ENCODE peak calls at places on chromosomes 3 and 15, in four cellular contexts. R is stomach, P is heart right ventricle, L is BJ. Q is an unnamed sample.

GRCh38 chr3:12054245-12054644 is 50.1 kb downstream of the SYN2 start:
- DNase-seq in R (no peak), L (no peak), P (no peak), Q (no peak)

GRCh38 chr3:11198495-11198894 is 44.2 kb downstream of the HRH1 start:
- DNase-seq in R (no peak), L (no peak), P (no peak), Q (no peak)

GRCh38 chr3:139357899-139358298 is 14.1 kb downstream of the MRPS22 start:
- DNase-seq in L (no peak), R (no peak), P (no peak), Q (no peak)

GRCh38 chr3:12287727-12288465 is 974 bp upstream of the PPARG start:
- DNase-seq in L (no peak), P (peak; percentile 71), R (peak; percentile 63), Q (peak; percentile 57)

GRCh38 chr3:53938645-53939044 is 47.0 kb upstream of the SELENOK start:
- DNase-seq in R (peak; percentile 43), P (no peak), L (no peak), Q (peak; percentile 52)

GRCh38 chr3:108590443-108590842 is 921 bp downstream of the DZIP3 start:
- DNase-seq in L (no peak), R (no peak), P (no peak), Q (no peak)

GRCh38 chr15:34279341-34279740 is 54.5 kb downstream of the EMC4 start:
- DNase-seq in P (no peak), R (no peak), L (no peak), Q (no peak)

GRCh38 chr3:12508316-12508715 is 24.0 kb downstream of the TSEN2 start:
- DNase-seq in L (peak; percentile 92), P (no peak), R (no peak), Q (peak; percentile 32)

GRCh38 chr3:185715091-185715490 is 109.8 kb downstream of the IGF2BP2 start:
- DNase-seq in L (no peak), P (no peak), R (no peak), Q (no peak)

GRCh38 chr15:53437985-53438841 is 321.2 kb downstream of the WDR72 start:
- DNase-seq in P (no peak), R (no peak), L (no peak), Q (no peak)

GRCh38 chr3:183265157-183265642 is 12.1 kb downstream of the B3GNT5 start:
- DNase-seq in L (no peak), R (no peak), P (peak; percentile 21), Q (no peak)

GRCh38 chr3:134795776-134796312 is 784 bp downstream of the EPHB1 start:
- DNase-seq in P (no peak), L (no peak), R (no peak), Q (peak; percentile 49)

GRCh38 chr3:76859596-76859995 is 180.3 kb upstream of the ROBO2 start:
- DNase-seq in P (no peak), R (no peak), L (no peak), Q (no peak)

GRCh38 chr3:71450985-71451560 is 132.5 kb downstream of the FOXP1 start:
- DNase-seq in R (no peak), L (no peak), P (no peak), Q (no peak)

GRCh38 chr3:178835033-178835432 is 236.6 kb downstream of the ZMAT3 start:
- DNase-seq in L (no peak), R (no peak), P (no peak), Q (no peak)

GRCh38 chr3:127135241-127136023 is 57.5 kb upstream of the PRR23E start:
- DNase-seq in P (peak; percentile 52), L (no peak), R (no peak), Q (no peak)

GRCh38 chr3:170037463-170038433 is at the start of gene GPR160:
- DNase-seq in P (peak; percentile 76), L (no peak), R (peak; percentile 92), Q (peak; percentile 74)

GRCh38 chr3:125003369-125003853 is 52.4 kb downstream of the HEG1 start:
- DNase-seq in L (no peak), R (no peak), P (peak; percentile 35), Q (no peak)

GRCh38 chr3:114447950-114448479 is 154.2 kb downstream of the TIGIT start:
- DNase-seq in L (no peak), P (no peak), R (no peak), Q (no peak)

GRCh38 chr3:40714771-40715170 is 190.0 kb downstream of the ZNF621 start:
- DNase-seq in L (no peak), P (no peak), R (no peak), Q (no peak)

GRCh38 chr3:77139665-77140064 is 99.8 kb downstream of the ROBO2 start:
- DNase-seq in R (no peak), P (no peak), L (no peak), Q (no peak)

GRCh38 chr3:14170569-14171159 is 7.7 kb downstream of the XPC start:
- DNase-seq in P (no peak), R (no peak), L (peak; percentile 70), Q (no peak)

GRCh38 chr3:14172480-14172879 is 5.9 kb downstream of the XPC start:
- DNase-seq in L (no peak), P (no peak), R (no peak), Q (no peak)

GRCh38 chr3:14162178-14162577 is 16.2 kb downstream of the XPC start:
- DNase-seq in L (no peak), R (no peak), P (no peak), Q (no peak)

GRCh38 chr3:14169871-14170270 is 8.5 kb downstream of the XPC start:
- DNase-seq in R (no peak), L (no peak), P (no peak), Q (no peak)

DNA sequence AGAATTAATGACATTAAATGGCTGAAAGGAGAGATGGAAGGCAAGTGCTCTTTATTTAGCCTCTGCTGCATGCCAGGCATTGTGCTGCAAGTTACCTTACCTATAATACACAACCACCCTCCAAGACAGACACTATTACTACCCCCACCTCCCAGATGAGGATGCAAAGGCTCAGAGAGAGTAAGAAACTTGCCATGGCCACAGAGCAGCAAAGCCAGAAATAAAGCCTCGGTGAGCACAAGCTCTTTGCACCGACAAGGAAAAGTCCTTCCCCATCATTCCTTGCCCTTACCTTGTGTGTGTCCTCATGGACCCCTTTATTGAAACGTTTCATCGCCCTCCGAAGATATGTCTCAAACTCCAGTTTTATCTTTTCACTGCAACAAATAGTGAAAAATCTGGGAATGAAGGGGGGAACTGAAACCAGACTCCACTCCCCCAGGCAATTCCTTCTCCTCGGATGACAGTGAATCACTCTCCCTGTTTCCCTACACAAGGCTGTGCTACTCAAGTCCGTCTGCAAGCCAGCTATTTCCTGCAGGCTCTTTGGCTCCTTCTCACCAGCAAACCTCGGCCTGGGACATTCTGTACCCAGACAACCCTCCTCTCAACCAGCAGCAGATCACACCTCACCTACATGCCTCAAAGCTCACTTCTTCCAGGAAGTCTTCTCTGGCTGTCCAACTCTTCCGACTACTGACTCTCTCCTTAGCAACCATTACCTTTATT is 11.4 kb downstream of the XPC start:
- DNase-seq in R (no peak), P (no peak), L (no peak), Q (no peak)
- TF ChIP-seq CTCF in R (no peak), P (no peak), L (no peak), Q (no peak)

GRCh38 chr15:40873625-40874561 is at the start of gene RHOV:
- DNase-seq in R (peak; percentile 82), P (peak; percentile 36), L (no peak), Q (peak; percentile 70)

GRCh38 chr15:40870716-40871115 is 3.3 kb downstream of the RHOV start:
- DNase-seq in L (no peak), R (no peak), P (no peak), Q (no peak)

GRCh38 chr15:40871749-40872617 is 2.1 kb downstream of the RHOV start:
- DNase-seq in P (no peak), L (no peak), R (peak; percentile 85), Q (no peak)

GRCh38 chr15:40875996-40876740 is 2.1 kb upstream of the RHOV start:
- DNase-seq in P (no peak), R (no peak), L (no peak), Q (no peak)

DNA sequence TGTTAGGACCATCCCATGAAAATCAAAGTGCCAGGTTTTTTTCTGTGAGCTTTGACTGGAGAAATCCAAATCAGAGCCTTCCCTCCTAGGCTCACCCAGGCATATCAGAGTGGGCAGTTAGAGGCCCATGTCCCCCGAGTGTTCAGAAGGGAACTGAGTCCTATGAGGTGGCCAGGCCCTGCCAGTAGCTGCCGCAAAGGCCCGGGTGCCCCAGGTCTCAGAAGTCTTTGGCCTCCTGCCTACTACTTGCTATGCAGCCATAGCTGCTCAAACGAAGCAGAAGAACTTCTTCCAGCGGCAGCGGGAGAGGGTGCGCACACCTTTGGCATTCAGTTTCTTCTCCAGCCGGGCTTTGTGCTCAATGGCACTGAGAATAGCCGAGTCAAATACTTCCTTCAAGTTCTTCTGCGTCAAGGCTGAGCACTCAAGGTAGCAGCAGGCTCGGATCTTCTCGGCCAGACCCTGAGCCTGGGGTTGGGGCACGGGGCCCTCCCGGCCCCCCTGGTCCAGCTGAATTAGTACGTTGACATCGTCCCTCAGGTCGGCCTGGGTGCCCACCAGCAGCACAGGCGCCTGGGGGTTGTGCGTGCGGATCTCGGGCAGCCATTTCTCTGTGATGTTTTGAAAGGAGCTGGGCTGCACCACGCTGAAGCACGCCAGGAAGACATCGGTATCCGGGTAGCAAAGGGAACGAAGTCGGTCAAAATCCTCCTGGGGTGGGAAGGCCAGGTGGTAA is 1.1 kb downstream of the RHOV start:
- DNase-seq in P (no peak), L (no peak), R (no peak), Q (no peak)
- TF ChIP-seq CTCF in P (no peak), L (no peak), R (no peak), Q (no peak)

DNA sequence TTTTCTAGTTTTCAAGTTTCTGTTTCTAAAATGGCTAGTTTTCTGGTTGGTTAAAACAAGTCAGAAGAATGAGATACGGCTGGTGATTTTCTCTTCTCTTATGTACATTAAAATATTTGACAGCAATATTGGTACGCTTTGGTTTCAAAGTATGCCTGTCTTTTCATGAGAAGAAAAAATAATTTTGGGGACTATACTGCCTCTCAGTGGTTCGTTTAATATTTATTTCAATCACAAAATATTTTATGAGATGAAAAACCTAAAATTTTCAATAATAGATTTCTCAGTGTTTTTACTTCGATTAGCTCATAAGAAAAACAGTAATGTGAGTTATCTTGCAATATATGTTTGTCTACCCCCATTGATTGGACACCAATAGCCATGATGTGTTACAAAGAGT is 72.8 kb upstream of the AADACL2 start:
- DNase-seq in R (no peak), L (no peak), P (no peak), Q (no peak)
- TF ChIP-seq CTCF in R (no peak), L (no peak), P (no peak), Q (no peak)

GRCh38 chr15:101251830-101252820 is at the start of gene CHSY1:
- DNase-seq in R (peak; percentile 93), L (peak; percentile 58), P (peak; percentile 95), Q (peak; percentile 84)

GRCh38 chr15:101252836-101253235 is 988 bp upstream of the CHSY1 start:
- DNase-seq in R (no peak), P (no peak), L (no peak), Q (no peak)

GRCh38 chr15:101255615-101256350 is 3.9 kb upstream of the CHSY1 start:
- DNase-seq in R (no peak), P (no peak), L (no peak), Q (no peak)

GRCh38 chr15:101255066-101255415 is 3.2 kb upstream of the CHSY1 start:
- DNase-seq in R (no peak), P (no peak), L (no peak), Q (no peak)

GRCh38 chr15:101254157-101255065 is 2.6 kb upstream of the CHSY1 start:
- DNase-seq in P (no peak), L (no peak), R (no peak), Q (no peak)
- TF ChIP-seq CTCF in P (no peak), L (no peak), R (no peak), Q (no peak)

Q was measured in glutamatergic neuron.